ENCODE peak calls at places on chromosomes 3 and 15, in nine cellular contexts. E, P, W, A, V, D, T, K and Y are unnamed samples.

GRCh38 chr3:49173792-49174170 is 2.4 kb downstream of the KLHDC8B start:
- DNase-seq in E (no peak), P (no peak), W (no peak), A (no peak), V (no peak), D (no peak), T (no peak), K (no peak), Y (no peak)

GRCh38 chr15:72285402-72285801 is 13.0 kb upstream of the PARP6 start:
- DNase-seq in E (no peak), P (no peak), W (no peak), A (no peak), V (no peak), D (peak), T (no peak), K (no peak), Y (no peak)

GRCh38 chr3:112735927-112736326 is 95.0 kb upstream of the CCDC80 start:
- DNase-seq in E (no peak), P (no peak), W (no peak), A (no peak), V (no peak), D (no peak), T (no peak), K (no peak), Y (no peak)

GRCh38 chr15:88897456-88898194 is 2.3 kb upstream of the HAPLN3 start:
- DNase-seq in E (peak), P (peak), W (peak), A (peak), V (peak), D (peak), T (peak), K (peak), Y (peak)

GRCh38 chr15:89019436-89019835 is 68.8 kb upstream of the ABHD2 start:
- DNase-seq in E (no peak), P (no peak), W (peak), A (no peak), V (no peak), D (no peak), T (no peak), K (no peak), Y (no peak)

GRCh38 chr15:78716651-78717050 is 75.6 kb upstream of the CHRNB4 start:
- DNase-seq in E (no peak), P (no peak), W (no peak), A (no peak), V (no peak), D (no peak), T (no peak), K (no peak), Y (no peak)

GRCh38 chr3:45261333-45262110 is 35.4 kb upstream of the TMEM158 start:
- DNase-seq in E (no peak), P (no peak), W (no peak), A (no peak), V (no peak), D (no peak), T (no peak), K (no peak), Y (no peak)

GRCh38 chr3:44883999-44884431 is 9.6 kb downstream of the TGM4 start:
- DNase-seq in E (no peak), P (no peak), W (no peak), A (peak), V (peak), D (peak), T (no peak), K (no peak), Y (no peak)

GRCh38 chr3:12224181-12225147 is 64.4 kb upstream of the PPARG start:
- DNase-seq in E (no peak), P (no peak), W (no peak), A (no peak), V (peak), D (peak), T (peak), K (no peak), Y (peak)

GRCh38 chr3:196740476-196741400 is 1.1 kb downstream of the PAK2 start:
- DNase-seq in E (no peak), P (no peak), W (peak), A (peak), V (peak), D (peak), T (peak), K (peak), Y (no peak)

GRCh38 chr3:57787867-57788623 is 31.9 kb downstream of the SLMAP start:
- DNase-seq in E (no peak), P (no peak), W (peak), A (peak), V (no peak), D (no peak), T (no peak), K (no peak), Y (no peak)

GRCh38 chr15:33045066-33045810 is 149.3 kb downstream of the FMN1 start:
- DNase-seq in E (no peak), P (no peak), W (no peak), A (no peak), V (no peak), D (no peak), T (no peak), K (no peak), Y (peak)

GRCh38 chr3:126313580-126314304 is 43.5 kb downstream of the KLF15 start:
- DNase-seq in E (no peak), P (no peak), W (no peak), A (no peak), V (no peak), D (no peak), T (no peak), K (no peak), Y (no peak)

GRCh38 chr3:24339266-24339825 is 155.3 kb downstream of the THRB start:
- DNase-seq in E (no peak), P (no peak), W (no peak), A (no peak), V (no peak), D (no peak), T (no peak), K (no peak), Y (no peak)

GRCh38 chr15:95804484-95804883 is 526.0 kb upstream of the NR2F2 start:
- DNase-seq in E (no peak), P (no peak), W (no peak), A (no peak), V (no peak), D (no peak), T (no peak), K (no peak), Y (no peak)

GRCh38 chr3:71428841-71429609 is 154.5 kb downstream of the FOXP1 start:
- DNase-seq in E (no peak), P (peak), W (no peak), A (peak), V (peak), D (no peak), T (peak), K (no peak), Y (no peak)

GRCh38 chr3:45786801-45787495 is 9.4 kb downstream of the SLC6A20 start:
- DNase-seq in E (no peak), P (no peak), W (no peak), A (no peak), V (no peak), D (no peak), T (peak), K (no peak), Y (peak)

GRCh38 chr15:52295421-52295991 is at the start of gene MYO5C:
- DNase-seq in E (no peak), P (peak), W (peak), A (peak), V (peak), D (peak), T (peak), K (no peak), Y (peak)

DNA sequence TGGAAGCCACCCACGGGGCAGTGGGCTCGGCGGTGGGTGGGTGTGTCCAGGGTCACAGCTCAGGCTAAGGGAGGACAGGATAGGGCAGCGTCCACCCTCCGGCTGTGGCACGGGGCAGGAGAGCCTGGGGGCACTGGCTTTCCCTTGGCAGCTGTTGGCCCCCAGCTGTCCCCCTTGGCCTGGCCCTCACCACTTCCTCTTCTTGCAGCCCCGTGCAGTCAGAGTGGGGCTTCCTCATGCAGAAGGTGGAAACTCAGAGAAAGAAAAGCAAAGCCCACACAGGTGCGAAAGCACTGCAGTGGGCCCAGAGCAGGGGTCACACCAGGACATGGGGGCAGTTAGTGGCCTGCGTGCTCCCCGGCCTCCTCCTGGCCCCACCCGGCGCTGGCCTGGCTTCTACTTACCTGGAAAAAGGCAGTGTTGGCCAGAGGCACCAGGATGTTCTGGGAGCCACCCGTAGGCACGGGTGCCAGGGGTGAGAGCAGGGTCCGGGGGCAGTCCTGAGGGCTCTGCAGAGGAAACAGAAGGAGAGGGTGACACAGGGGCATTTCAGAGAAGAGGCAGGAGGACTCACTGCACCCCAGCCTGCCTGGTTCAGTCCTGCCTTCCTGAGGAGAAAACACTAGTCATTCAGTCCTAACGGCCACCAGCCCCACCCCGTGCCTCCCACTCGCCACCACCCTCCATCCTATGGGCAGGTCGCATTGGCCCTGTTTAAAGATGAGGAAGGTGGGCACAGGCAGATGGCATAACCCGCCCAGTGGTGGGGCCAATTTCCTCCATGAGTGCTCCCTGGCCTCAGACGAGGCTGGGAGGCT is 28.3 kb downstream of the PLXND1 start:
- DNase-seq in E (no peak), P (peak), W (no peak), A (no peak), V (no peak), D (no peak), T (no peak), K (no peak), Y (no peak)
- H3K27ac ChIP-seq in E (peak), P (no peak), W (peak), A (no peak), V (no peak), D (peak), T (no peak), K (peak), Y (peak)

DNA sequence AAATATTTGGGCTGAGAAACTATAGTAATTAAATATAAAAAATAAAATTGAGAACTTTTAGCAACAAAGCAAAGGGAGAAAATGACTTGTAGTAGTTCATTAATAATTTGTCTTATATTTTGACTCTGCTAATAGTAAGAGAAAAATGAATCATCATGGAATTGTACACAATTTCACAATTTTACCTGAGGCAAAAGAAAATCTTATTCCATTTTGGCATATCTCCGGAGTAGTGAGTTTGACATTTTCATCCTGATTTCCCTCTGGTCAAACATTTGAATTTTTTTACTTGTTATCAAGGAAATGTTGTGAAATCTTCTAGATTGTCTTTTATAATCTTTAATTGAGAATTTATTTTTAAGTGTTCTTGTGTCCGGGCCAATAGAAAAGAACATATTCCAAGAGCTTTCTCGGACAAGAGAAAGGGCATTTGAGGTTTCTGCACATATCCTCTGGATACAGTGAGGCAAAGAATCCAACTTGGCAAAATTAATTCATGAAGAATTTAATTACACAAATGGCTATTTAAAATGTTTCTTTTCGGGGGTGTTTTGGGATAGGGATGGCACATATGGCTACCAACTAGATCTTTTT is 89.3 kb upstream of the IGSF10 start:
- DNase-seq in E (no peak), P (no peak), W (no peak), A (no peak), V (no peak), D (no peak), T (no peak), K (no peak), Y (no peak)
- H3K27ac ChIP-seq in E (no peak), P (no peak), W (no peak), A (no peak), V (no peak), D (no peak), T (no peak), K (no peak), Y (no peak)

DNA sequence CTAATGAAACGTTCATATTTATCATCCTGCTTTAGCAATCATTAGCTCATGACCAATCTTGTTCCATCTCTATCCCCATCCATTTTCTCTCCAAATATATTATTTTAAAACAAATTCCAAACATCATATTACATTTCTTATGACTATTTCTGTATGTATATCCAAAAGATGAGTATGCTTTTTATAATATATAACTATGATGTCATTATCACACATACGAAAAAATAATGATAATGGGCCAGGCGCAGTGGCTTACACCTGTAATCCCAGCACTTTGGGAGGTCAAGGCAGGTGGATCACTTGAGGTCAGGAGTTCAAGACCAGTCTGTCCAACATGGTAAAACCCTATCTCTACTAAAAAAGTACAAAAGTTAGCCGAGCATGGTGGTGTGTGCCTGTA is 280.4 kb downstream of the FHIT start:
- DNase-seq in E (no peak), P (no peak), W (no peak), A (no peak), V (no peak), D (no peak), T (no peak), K (no peak), Y (no peak)
- H3K27ac ChIP-seq in E (no peak), P (no peak), W (no peak), A (no peak), V (no peak), D (no peak), T (no peak), K (no peak), Y (no peak)

DNA sequence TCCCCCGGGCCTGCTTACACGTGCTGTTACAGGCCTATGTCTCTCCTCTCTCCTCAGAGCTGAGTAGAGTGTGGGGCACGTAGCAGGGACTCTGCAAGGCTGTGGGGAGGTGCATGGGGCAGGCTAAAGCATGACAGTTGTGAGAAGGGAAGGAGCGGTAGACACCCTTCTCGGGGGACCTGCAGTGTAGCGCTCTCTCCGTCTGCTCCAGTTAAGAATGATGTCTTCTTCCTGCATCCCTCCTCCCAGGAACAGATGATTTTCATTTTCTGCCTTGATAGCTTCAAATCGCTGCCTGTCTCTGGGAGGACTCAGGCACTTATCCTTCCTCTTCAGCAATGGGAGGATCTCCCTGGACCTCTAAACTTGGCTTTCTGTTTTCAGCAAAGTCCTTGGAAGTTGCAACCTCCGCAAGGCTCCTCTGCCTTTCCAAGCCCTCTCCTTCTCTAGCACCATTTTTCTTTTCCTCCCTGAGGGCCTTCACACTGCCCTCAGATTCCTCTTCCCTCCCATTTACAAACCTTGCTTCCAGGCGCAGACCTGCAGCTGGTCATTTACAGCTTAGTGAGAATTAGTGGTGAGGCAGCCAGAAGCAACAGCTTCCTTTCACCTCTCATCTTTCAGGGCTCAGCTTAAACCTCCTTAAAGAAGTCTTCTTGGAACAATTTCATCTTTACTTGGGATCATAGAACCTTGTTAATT is 23.4 kb upstream of the TLE3 start:
- DNase-seq in E (no peak), P (no peak), W (no peak), A (no peak), V (no peak), D (no peak), T (no peak), K (no peak), Y (no peak)
- H3K27ac ChIP-seq in E (no peak), P (no peak), W (no peak), A (no peak), V (peak), D (no peak), T (no peak), K (no peak), Y (peak)

DNA sequence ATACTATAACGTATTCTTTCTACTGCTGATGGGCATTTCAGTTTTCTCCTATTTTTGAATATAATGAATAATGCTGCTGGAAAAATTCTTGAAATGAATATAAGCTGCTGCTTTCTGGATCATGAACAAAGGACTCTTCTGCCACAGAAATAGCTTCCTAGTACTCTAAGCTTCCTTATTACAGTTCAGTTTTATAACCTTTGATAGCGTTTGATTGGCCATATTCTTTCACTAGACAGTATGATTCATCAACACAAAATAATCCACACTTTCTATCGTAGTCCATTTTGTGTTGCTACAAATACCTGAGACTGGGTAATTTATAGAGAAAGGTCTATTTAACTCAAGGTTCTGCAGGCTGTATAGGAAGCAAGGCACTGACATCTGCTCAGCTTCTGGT is 16.4 kb upstream of the UBE3A start:
- DNase-seq in E (no peak), P (no peak), W (no peak), A (no peak), V (no peak), D (no peak), T (no peak), K (no peak), Y (no peak)
- H3K27ac ChIP-seq in E (no peak), P (no peak), W (no peak), A (no peak), V (no peak), D (no peak), T (no peak), K (no peak), Y (no peak)